ENCODE peak calls at places on chromosomes 6 and 20, in eight cellular contexts. Z, Y, D, T, F, O, I and R are unnamed samples.

GRCh38 chr20:50996901-50997830 is 25.7 kb downstream of the KCNG1 start:
- DNase-seq in Z (no peak), T (no peak), Y (peak; percentile 91), D (no peak), O (no peak), F (no peak), I (no peak), R (no peak)

GRCh38 chr6:110017946-110018345 is 39.8 kb downstream of the GPR6 start:
- DNase-seq in Z (no peak), D (no peak), O (no peak), I (no peak), Y (no peak), T (no peak), F (no peak), R (no peak)

GRCh38 chr20:37576911-37577310 is 49.2 kb upstream of the BLCAP start:
- DNase-seq in T (no peak), F (no peak), Z (no peak), I (no peak), D (no peak), Y (no peak), O (no peak), R (no peak)

GRCh38 chr6:100346828-100347227 is 117.9 kb downstream of the SIM1 start:
- DNase-seq in T (no peak), F (no peak), I (no peak), Z (no peak), O (no peak), Y (peak; percentile 71), D (peak; percentile 76), R (no peak)

GRCh38 chr6:13676551-13677156 is 35.0 kb downstream of the RANBP9 start:
- DNase-seq in D (no peak), T (no peak), F (no peak), Z (no peak), O (no peak), Y (no peak), I (no peak), R (no peak)

GRCh38 chr20:2108987-2109386 is 7.4 kb downstream of the STK35 start:
- DNase-seq in O (no peak), D (peak; percentile 55), Z (no peak), F (no peak), Y (peak; percentile 86), T (no peak), I (no peak), R (no peak)

GRCh38 chr20:57522380-57522973 is 2.5 kb downstream of the CTCFL start:
- DNase-seq in O (no peak), F (no peak), Y (no peak), I (no peak), T (no peak), Z (peak; percentile 24), D (no peak), R (no peak)

GRCh38 chr6:41958022-41958856 is 16.6 kb upstream of the CCND3 start:
- DNase-seq in F (no peak), Y (no peak), I (no peak), Z (no peak), T (no peak), D (no peak), O (no peak), R (no peak)

GRCh38 chr6:135052939-135053338 is 1.7 kb downstream of the HBS1L start:
- DNase-seq in Y (no peak), I (no peak), T (no peak), O (no peak), F (no peak), D (no peak), Z (peak; percentile 50), R (no peak)

GRCh38 chr6:19024737-19025136 is 637.6 kb downstream of the RNF144B start:
- DNase-seq in T (no peak), F (peak; percentile 5), O (no peak), D (peak; percentile 20), I (no peak), Z (no peak), Y (no peak), R (no peak)

GRCh38 chr20:14997791-14998190 is 660.4 kb upstream of the FLRT3 start:
- DNase-seq in F (no peak), T (no peak), O (no peak), Z (no peak), I (no peak), D (no peak), Y (no peak), R (no peak)

GRCh38 chr6:73604461-73604860 is 49.3 kb downstream of the SLC17A5 start:
- DNase-seq in Y (no peak), Z (no peak), D (no peak), F (no peak), O (no peak), I (no peak), T (no peak), R (peak; percentile 23)

GRCh38 chr6:72182337-72183246 is 296.2 kb downstream of the RIMS1 start:
- DNase-seq in I (peak; percentile 70), O (peak; percentile 25), D (peak; percentile 24), Z (no peak), Y (peak; percentile 51), F (peak; percentile 59), T (no peak), R (peak; percentile 84)

GRCh38 chr6:56827908-56828649 is 126.8 kb upstream of the BEND6 start:
- DNase-seq in Y (no peak), F (no peak), Z (no peak), I (no peak), T (no peak), D (no peak), O (no peak), R (no peak)

GRCh38 chr20:4869290-4870193 is 131.8 kb downstream of the SLC23A2 start:
- DNase-seq in I (no peak), O (no peak), D (peak; percentile 53), Z (no peak), Y (no peak), F (no peak), T (no peak), R (no peak)

GRCh38 chr20:63957004-63957689 is 931 bp upstream of the UCKL1 start:
- DNase-seq in T (peak; percentile 73), O (peak; percentile 70), F (peak; percentile 94), Z (peak; percentile 86), D (no peak), Y (peak; percentile 98), I (no peak), R (no peak)

GRCh38 chr6:87789198-87789899 is 87.3 kb upstream of the AKIRIN2 start:
- DNase-seq in I (no peak), D (peak; percentile 53), F (no peak), O (peak; percentile 43), Z (no peak), Y (peak; percentile 61), T (no peak), R (no peak)

GRCh38 chr20:34375977-34376430 is 12.9 kb downstream of the ITCH start:
- DNase-seq in Y (no peak), I (no peak), Z (no peak), T (no peak), D (no peak), O (no peak), F (no peak), R (no peak)

GRCh38 chr6:94424692-94425091 is 1005.3 kb upstream of the EPHA7 start:
- DNase-seq in T (no peak), O (no peak), I (no peak), D (no peak), F (no peak), Z (no peak), Y (no peak), R (no peak)

DNA sequence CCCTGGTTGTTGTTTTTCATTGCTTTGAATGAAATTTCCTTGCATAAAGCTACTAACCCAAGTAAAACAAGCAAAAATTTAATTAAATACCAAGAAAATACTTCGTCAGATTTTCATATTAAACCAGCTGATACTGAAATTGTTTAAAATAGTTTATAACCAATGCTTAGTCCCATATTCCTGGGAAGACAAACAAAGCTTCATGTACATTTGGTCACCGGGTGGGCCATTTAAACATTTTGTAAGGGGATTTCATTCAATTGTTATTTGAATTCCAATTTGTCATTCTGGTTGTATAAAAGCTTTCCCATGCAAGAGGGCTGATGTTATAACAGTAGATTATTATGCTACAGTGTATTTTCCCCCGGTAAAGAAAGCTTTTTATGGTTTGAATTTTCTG is 578 bp upstream of the RBBP9 start:
- DNase-seq in Z (no peak), D (no peak), T (no peak), I (no peak), Y (no peak), O (no peak), F (no peak), R (no peak)
- H3K27ac ChIP-seq in Z (no peak overlapping the region), D (no peak overlapping the region), T (peak overlapping the region; percentile 68), I (peak overlapping the region; percentile 63), Y (no peak overlapping the region), O (peak overlapping the region; percentile 3), F (peak overlapping the region; percentile 82), R (no peak overlapping the region)

GRCh38 chr6:141056945-141057635 is 1075.6 kb upstream of the GJE1 start:
- DNase-seq in Z (no peak), D (no peak), O (no peak), I (no peak), Y (no peak), F (no peak), T (no peak), R (no peak)
- H3K4me3 ChIP-seq in Z (no peak overlapping the region), D (no peak overlapping the region), O (no peak overlapping the region), I (no peak overlapping the region), Y (no peak overlapping the region), F (no peak overlapping the region), T (no peak overlapping the region), R (no peak overlapping the region)

DNA sequence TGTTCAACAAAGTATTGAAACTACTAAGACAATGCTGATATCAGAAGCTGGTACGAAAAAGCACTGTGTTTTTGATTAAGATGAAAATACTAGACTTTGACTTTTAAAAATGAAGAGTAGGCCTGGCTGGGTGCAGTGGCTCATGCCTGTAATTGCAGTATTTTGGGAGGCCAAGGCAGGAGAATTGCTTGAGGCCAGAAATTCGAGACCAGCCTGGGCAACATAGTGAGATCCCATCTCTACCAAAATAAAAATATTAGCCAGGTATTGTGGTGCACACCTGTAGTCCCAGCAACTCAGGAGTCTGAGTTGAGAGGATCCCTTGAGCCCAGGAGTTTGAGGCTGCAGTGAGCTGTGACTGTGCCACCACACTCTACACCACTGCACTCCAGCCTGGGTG is 43.4 kb downstream of the TIAM2 start:
- DNase-seq in F (no peak), Z (no peak), O (no peak), D (no peak), Y (no peak), I (no peak), T (no peak), R (no peak)
- H3K9me3 ChIP-seq in F (no peaks in the 10 kb centered on the region), Z (no peaks in the 10 kb centered on the region), O (no peaks in the 10 kb centered on the region), D (peaks cover 3% of the 10 kb centered on the region), Y (no peaks in the 10 kb centered on the region), I (no peaks in the 10 kb centered on the region), T (no peaks in the 10 kb centered on the region), R (no peaks in the 10 kb centered on the region)

GRCh38 chr6:166598441-166599138 is 12.1 kb upstream of the RAMACL start:
- DNase-seq in F (no peak), O (no peak), T (peak; percentile 46), Y (peak; percentile 91), I (no peak), Z (no peak), D (peak; percentile 84), R (no peak)

GRCh38 chr6:166596741-166597507 is 10.4 kb upstream of the RAMACL start:
- DNase-seq in D (no peak), F (no peak), I (no peak), T (no peak), O (no peak), Z (no peak), Y (no peak), R (no peak)

GRCh38 chr6:166600932-166601331 is 14.5 kb upstream of the RAMACL start:
- DNase-seq in D (no peak), I (no peak), F (no peak), T (no peak), Y (peak; percentile 88), Z (no peak), O (no peak), R (no peak)

GRCh38 chr6:166597711-166598440 is 11.4 kb upstream of the RAMACL start:
- DNase-seq in Z (no peak), D (no peak), T (no peak), O (no peak), I (no peak), Y (no peak), F (no peak), R (no peak)

GRCh38 chr6:166599158-166599557 is 12.7 kb upstream of the RAMACL start:
- DNase-seq in Z (no peak), I (no peak), T (no peak), Y (no peak), O (no peak), F (no peak), D (no peak), R (no peak)
- H3K27ac ChIP-seq in Z (no peak overlapping the region), I (peak overlapping the region; percentile 76), T (peak overlapping the region; percentile 87), Y (peak overlapping the region; percentile 100), O (peak overlapping the region; percentile 79), F (peak overlapping the region; percentile 68), D (peak overlapping the region; percentile 93), R (peak overlapping the region; percentile 80)